ENCODE peak calls at places on chromosomes 13 and 19, in six cellular contexts. One of them, this sample, is unnamed.

GRCh38 chr19:47779524-47780214 is 1.2 kb downstream of the SELENOW start:
- DNase-seq in heart right ventricle: peak
- DNase-seq in pulmonary artery endothelial cell: no peak
- DNase-seq in left ventricle myocardium inferior: peak
- DNase-seq in stimulated activated CD4-positive, alpha-beta T cell treated with anti-CD3 and anti-CD28 coated beads, Interleukin-2, amount 100 ng/mL, for 48 hours: no peak
- DNase-seq in A172: no peak
- DNase-seq in this sample: peak

GRCh38 chr19:55027472-55028337 is 10.4 kb downstream of the GP6 start:
- DNase-seq in stimulated activated CD4-positive, alpha-beta T cell treated with anti-CD3 and anti-CD28 coated beads, Interleukin-2, amount 100 ng/mL, for 48 hours: no peak
- DNase-seq in left ventricle myocardium inferior: no peak
- DNase-seq in pulmonary artery endothelial cell: no peak
- DNase-seq in heart right ventricle: no peak
- DNase-seq in A172: peak
- DNase-seq in this sample: peak

GRCh38 chr13:78881054-78881453 is 222.1 kb upstream of the OBI1 start:
- DNase-seq in pulmonary artery endothelial cell: no peak
- DNase-seq in heart right ventricle: no peak
- DNase-seq in A172: no peak
- DNase-seq in left ventricle myocardium inferior: no peak
- DNase-seq in stimulated activated CD4-positive, alpha-beta T cell treated with anti-CD3 and anti-CD28 coated beads, Interleukin-2, amount 100 ng/mL, for 48 hours: no peak
- DNase-seq in this sample: no peak

GRCh38 chr13:85729296-85729695 is 69.9 kb downstream of the SLITRK6 start:
- DNase-seq in left ventricle myocardium inferior: no peak
- DNase-seq in pulmonary artery endothelial cell: no peak
- DNase-seq in heart right ventricle: no peak
- DNase-seq in stimulated activated CD4-positive, alpha-beta T cell treated with anti-CD3 and anti-CD28 coated beads, Interleukin-2, amount 100 ng/mL, for 48 hours: no peak
- DNase-seq in A172: no peak
- DNase-seq in this sample: no peak

GRCh38 chr19:3769494-3769893 is 2.5 kb downstream of the RAX2 start:
- DNase-seq in A172: no peak
- DNase-seq in pulmonary artery endothelial cell: no peak
- DNase-seq in heart right ventricle: no peak
- DNase-seq in stimulated activated CD4-positive, alpha-beta T cell treated with anti-CD3 and anti-CD28 coated beads, Interleukin-2, amount 100 ng/mL, for 48 hours: no peak
- DNase-seq in left ventricle myocardium inferior: no peak
- DNase-seq in this sample: no peak

GRCh38 chr13:110030394-110030928 is 244.1 kb upstream of the IRS2 start:
- DNase-seq in stimulated activated CD4-positive, alpha-beta T cell treated with anti-CD3 and anti-CD28 coated beads, Interleukin-2, amount 100 ng/mL, for 48 hours: no peak
- DNase-seq in left ventricle myocardium inferior: no peak
- DNase-seq in heart right ventricle: no peak
- DNase-seq in A172: no peak
- DNase-seq in pulmonary artery endothelial cell: no peak
- DNase-seq in this sample: no peak

GRCh38 chr13:30153871-30154426 is 153.4 kb downstream of the KATNAL1 start:
- DNase-seq in pulmonary artery endothelial cell: no peak
- DNase-seq in left ventricle myocardium inferior: no peak
- DNase-seq in heart right ventricle: no peak
- DNase-seq in stimulated activated CD4-positive, alpha-beta T cell treated with anti-CD3 and anti-CD28 coated beads, Interleukin-2, amount 100 ng/mL, for 48 hours: no peak
- DNase-seq in A172: no peak
- DNase-seq in this sample: peak

GRCh38 chr13:98033277-98034247 is 80.1 kb downstream of the IPO5 start:
- DNase-seq in pulmonary artery endothelial cell: no peak
- DNase-seq in A172: peak
- DNase-seq in left ventricle myocardium inferior: no peak
- DNase-seq in stimulated activated CD4-positive, alpha-beta T cell treated with anti-CD3 and anti-CD28 coated beads, Interleukin-2, amount 100 ng/mL, for 48 hours: no peak
- DNase-seq in heart right ventricle: peak
- DNase-seq in this sample: no peak

This sample was measured in cardiac septum.